ENCODE peak calls at places on chromosomes 7 and 10, in four cellular contexts. D, F, P and R are unnamed samples.

GRCh38 chr7:371119-371778 is 81.3 kb downstream of the FOXL3 start:
- DNase-seq in D (peak), F (no peak), P (no peak), R (no peak)

GRCh38 chr10:70164179-70164578 is 6.1 kb downstream of the SAR1A start:
- DNase-seq in F (no peak), D (no peak), P (no peak), R (no peak)

GRCh38 chr7:36131499-36131898 is 21.6 kb upstream of the EEPD1 start:
- DNase-seq in F (no peak), D (no peak), P (no peak), R (no peak)

GRCh38 chr10:25175527-25176420 is 973 bp downstream of the GPR158 start:
- DNase-seq in P (peak), D (peak), F (peak), R (no peak)

GRCh38 chr10:1153805-1154351 is 97.7 kb downstream of the WDR37 start:
- DNase-seq in F (no peak), P (peak), D (no peak), R (no peak)

GRCh38 chr10:104614245-104614831 is 26.8 kb upstream of the SORCS3 start:
- DNase-seq in F (peak), D (peak), P (peak), R (peak)

GRCh38 chr10:6542999-6543430 is 37.1 kb downstream of the PRKCQ start:
- DNase-seq in P (no peak), F (no peak), D (no peak), R (peak)

GRCh38 chr7:26675143-26675887 is 189.1 kb downstream of the SKAP2 start:
- DNase-seq in D (no peak), F (peak), P (no peak), R (no peak)

GRCh38 chr10:71799785-71800453 is 26.6 kb upstream of the VSIR start:
- DNase-seq in D (peak), F (no peak), P (no peak), R (no peak)

GRCh38 chr10:73551515-73551914 is 39.6 kb downstream of the USP54 start:
- DNase-seq in F (no peak), P (no peak), D (no peak), R (no peak)

GRCh38 chr7:101991860-101992259 is 174.4 kb downstream of the CUX1 start:
- DNase-seq in F (no peak), P (no peak), D (no peak), R (no peak)

GRCh38 chr10:25697412-25697811 is 236.6 kb upstream of the MYO3A start:
- DNase-seq in P (no peak), D (no peak), F (no peak), R (no peak)

GRCh38 chr7:38855867-38856266 is 53.1 kb downstream of the VPS41 start:
- DNase-seq in F (peak), P (no peak), D (no peak), R (no peak)

GRCh38 chr10:78567680-78568453 is 500.9 kb upstream of the ZMIZ1 start:
- DNase-seq in D (peak), F (peak), P (no peak), R (no peak)

GRCh38 chr10:1412531-1413189 is 324.7 kb downstream of the ADARB2 start:
- DNase-seq in F (no peak), P (no peak), D (no peak), R (no peak)

GRCh38 chr7:36642010-36642409 is 82.3 kb downstream of the AOAH start:
- DNase-seq in P (no peak), D (no peak), F (no peak), R (no peak)

GRCh38 chr10:20962165-20962564 is 65.1 kb upstream of the NEBL start:
- DNase-seq in P (no peak), D (no peak), F (peak), R (no peak)

GRCh38 chr7:100467638-100468373 is 3.7 kb upstream of the SPACDR start:
- DNase-seq in P (no peak), D (no peak), F (no peak), R (no peak)

GRCh38 chr7:25068814-25069213 is 56.2 kb downstream of the CYCS start:
- DNase-seq in P (no peak), D (no peak), F (no peak), R (no peak)

GRCh38 chr10:789831-790701 is 100.6 kb upstream of the DIP2C start:
- DNase-seq in P (peak), F (no peak), D (no peak), R (no peak)

GRCh38 chr7:108570146-108570755 is 577 bp downstream of the DNAJB9 start:
- DNase-seq in P (peak), F (peak), D (peak), R (peak)

GRCh38 chr7:148979827-148980226 is 48.5 kb downstream of the PDIA4 start:
- DNase-seq in D (no peak), F (no peak), P (no peak), R (no peak)

GRCh38 chr7:148975896-148976295 is 52.4 kb downstream of the PDIA4 start:
- DNase-seq in F (no peak), D (no peak), P (no peak), R (no peak)

GRCh38 chr7:148982596-148983219 is 45.6 kb downstream of the PDIA4 start:
- DNase-seq in D (peak), F (peak), P (peak), R (no peak)

GRCh38 chr7:148973256-148973655 is 55.0 kb downstream of the PDIA4 start:
- DNase-seq in D (no peak), F (peak), P (no peak), R (no peak)

GRCh38 chr7:148978091-148978490 is 50.2 kb downstream of the PDIA4 start:
- DNase-seq in P (no peak), D (no peak), F (no peak), R (no peak)
- TF ChIP-seq CTCF in P (no peak), D (no peak), F (no peak), R (no peak)

GRCh38 chr7:91031757-91032156 is 232.5 kb upstream of the FZD1 start:
- DNase-seq in F (peak), D (peak), P (no peak), R (no peak)
- TF ChIP-seq CTCF in F (no peak), D (no peak), P (no peak), R (no peak)

DNA sequence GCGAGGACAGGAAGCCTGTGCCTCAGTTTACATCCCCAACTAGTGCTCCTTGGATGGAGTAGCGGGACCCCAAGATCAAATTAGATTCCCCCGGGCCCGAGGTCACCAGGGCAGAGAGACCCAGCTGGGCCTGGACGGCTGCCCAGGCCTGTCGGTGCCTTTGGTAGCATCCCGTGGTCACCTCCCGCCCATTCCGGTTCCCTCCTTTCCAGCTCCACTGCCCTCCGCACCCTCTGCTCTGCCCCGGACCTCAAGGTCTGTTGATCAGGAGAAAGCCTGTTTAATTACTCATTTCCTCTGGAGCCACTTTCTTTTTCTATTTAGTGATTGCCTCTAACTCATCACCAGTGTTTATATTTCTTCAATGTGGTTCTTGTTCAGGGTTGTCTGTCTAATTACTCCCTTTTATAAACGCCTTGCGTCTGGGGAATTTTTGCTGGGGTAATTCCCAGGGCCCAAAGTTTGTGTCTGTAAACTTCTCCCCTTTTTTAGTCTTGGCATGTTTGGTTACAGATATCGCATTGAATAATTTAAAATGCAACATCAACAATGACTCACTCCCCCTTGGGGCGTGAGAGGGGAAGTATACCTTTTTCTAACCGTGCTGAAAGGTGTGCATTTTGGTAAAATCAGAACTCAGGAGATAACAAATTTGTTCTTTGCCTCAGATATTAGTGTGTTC is 1.9 kb downstream of the FOXK1 start:
- DNase-seq in F (peak), P (no peak), D (peak), R (peak)
- TF ChIP-seq CTCF in F (no peak), P (no peak), D (no peak), R (peak)

DNA sequence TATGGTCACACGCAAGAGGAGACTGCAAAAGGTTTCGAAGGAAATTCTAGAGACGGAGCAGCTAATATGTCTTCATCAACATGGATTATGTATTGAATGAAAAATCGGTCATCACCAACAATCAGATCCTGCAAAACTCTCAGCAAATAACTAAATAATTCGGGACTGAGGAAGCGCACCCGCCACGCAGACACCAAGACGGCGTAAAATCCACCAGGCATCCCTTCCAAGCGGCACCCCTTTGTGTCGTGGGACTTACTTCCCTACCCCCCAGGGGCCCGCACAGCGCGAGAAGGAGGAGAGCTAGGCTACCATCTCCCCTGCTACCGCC is 749 bp downstream of the ARL3 start:
- DNase-seq in D (no peak), F (no peak), P (no peak), R (no peak)
- TF ChIP-seq CTCF in D (no peak), F (peak), P (no peak), R (no peak)

DNA sequence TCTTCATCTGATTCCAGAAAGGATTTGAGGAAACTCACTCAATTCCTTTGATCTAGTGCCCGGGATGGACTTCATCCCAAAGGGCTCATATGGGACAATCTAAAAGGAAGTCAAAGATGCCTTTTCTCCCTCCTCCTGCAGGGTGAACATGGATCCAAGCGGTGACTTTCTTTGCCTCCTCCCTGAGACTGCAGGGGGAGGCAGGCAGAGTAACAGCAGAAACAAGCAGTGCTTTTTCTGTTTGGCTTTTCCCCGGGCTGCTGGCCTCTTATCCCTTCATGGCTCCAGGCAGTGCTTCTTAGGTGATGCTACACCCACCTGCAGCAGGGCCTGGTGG is 10.0 kb upstream of the DNMBP start:
- DNase-seq in F (no peak), D (peak), P (peak), R (no peak)
- TF ChIP-seq CTCF in F (no peak), D (no peak), P (peak), R (no peak)

GRCh38 chr7:69631131-69631530 is 32.9 kb downstream of the AUTS2 start:
- DNase-seq in D (no peak), P (no peak), F (no peak), R (no peak)
- TF ChIP-seq CTCF in D (no peak), P (no peak), F (no peak), R (no peak)

DNA sequence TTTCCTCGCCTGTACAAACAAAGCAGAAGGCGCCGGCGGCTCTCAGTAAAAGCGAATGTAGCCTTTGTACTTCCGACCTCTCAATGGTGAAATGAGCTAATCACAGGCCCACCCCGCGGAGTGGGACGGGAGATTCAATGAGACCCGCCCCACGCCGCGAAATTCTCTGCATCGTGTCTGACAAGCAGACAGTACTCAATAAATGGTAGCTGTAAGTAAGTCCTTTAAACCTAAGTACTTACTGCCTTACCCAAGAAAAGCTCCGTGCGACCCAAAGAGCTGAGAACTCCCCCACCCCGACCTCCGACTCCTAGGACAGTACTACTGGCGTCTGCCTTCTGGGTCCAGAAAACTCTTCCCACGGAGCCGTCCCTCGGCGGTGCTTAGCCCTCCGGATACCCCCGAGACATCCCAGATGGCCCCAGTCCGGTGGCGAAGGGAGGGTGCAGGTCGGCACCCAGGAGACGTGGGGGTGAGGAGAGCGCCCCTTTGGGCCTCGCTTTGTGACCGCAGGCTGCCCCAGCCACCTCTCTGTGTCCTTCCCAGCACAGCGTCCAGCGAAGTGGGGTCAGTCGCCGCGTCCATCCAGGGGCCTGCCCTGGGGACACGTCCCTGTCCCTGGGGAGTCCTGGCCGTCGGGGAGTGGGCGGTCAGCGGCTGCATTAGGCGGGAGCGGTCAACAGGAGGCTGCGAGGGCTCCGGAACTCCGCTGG is 985 bp upstream of the CXCL12 start:
- DNase-seq in P (peak), D (no peak), F (no peak), R (peak)
- TF ChIP-seq CTCF in P (no peak), D (no peak), F (no peak), R (no peak)

DNA sequence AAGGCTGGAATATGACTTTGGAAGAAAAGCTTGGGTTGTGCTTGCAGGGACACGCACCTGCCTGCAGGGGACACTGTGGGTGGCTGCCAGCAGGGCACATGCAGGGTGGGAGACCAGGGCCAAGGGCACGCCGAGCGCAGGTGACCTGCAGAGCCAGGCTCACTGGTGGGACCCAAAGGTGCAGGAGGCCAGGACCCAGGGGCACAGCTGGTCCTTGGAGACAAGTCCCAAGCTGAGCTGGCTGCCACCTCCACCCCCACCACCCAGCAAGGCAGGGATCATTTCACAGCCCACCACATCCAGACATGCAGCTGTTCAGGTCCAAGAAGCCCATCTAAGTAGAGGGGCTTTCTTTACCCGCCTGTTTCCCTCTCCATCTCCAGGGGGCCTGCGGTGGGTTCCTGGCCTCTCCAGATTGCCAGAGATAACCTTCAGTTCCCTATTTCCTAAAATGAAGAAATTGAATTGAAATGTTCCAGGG is 13.8 kb upstream of the CLIP2 start:
- DNase-seq in D (no peak), F (no peak), P (peak), R (no peak)
- TF ChIP-seq CTCF in D (peak), F (peak), P (peak), R (peak)